ENCODE peak calls at places on chromosomes 12 and 14, in five cellular contexts. K is GM12865, E is hippocampal formation, L is NCI-H524, T is left kidney. G is an unnamed sample.

GRCh38 chr12:40820794-40821484 is 128.7 kb downstream of the CNTN1 start:
- DNase-seq in L (no peak), E (no peak), T (no peak), K (no peak), G (no peak)

GRCh38 chr12:31492599-31493196 is 98.2 kb downstream of the DENND5B start:
- DNase-seq in E (no peak), L (no peak), T (no peak), K (no peak), G (no peak)

GRCh38 chr12:56337753-56338221 is 897 bp upstream of the IL23A start:
- DNase-seq in E (no peak), L (no peak), T (no peak), K (no peak), G (no peak)

GRCh38 chr14:23104070-23104590 is 659 bp downstream of the CIROP start:
- DNase-seq in K (no peak), E (no peak), L (no peak), T (no peak), G (no peak)

GRCh38 chr12:107518868-107519267 is 166.7 kb upstream of the PWP1 start:
- DNase-seq in K (no peak), L (no peak), E (no peak), T (no peak), G (no peak)

GRCh38 chr12:107662431-107662830 is 23.2 kb upstream of the PWP1 start:
- DNase-seq in L (no peak), E (no peak), K (no peak), T (no peak), G (no peak)

GRCh38 chr14:92531151-92531873 is 17.7 kb downstream of the RIN3 start:
- DNase-seq in E (no peak), L (no peak), K (peak), T (no peak), G (no peak)

GRCh38 chr14:46063872-46064271 is 587.7 kb downstream of the RPL10L start:
- DNase-seq in E (no peak), K (no peak), T (peak), L (peak), G (no peak)

GRCh38 chr14:50242566-50243288 is 11.3 kb upstream of the SOS2 start:
- DNase-seq in L (no peak), E (no peak), T (no peak), K (no peak), G (no peak)

GRCh38 chr12:27901959-27902358 is 70.6 kb downstream of the PTHLH start:
- DNase-seq in E (no peak), L (no peak), K (no peak), T (no peak), G (no peak)

GRCh38 chr12:4809449-4810218 is 89.4 kb downstream of the GALNT8 start:
- DNase-seq in K (no peak), L (no peak), E (no peak), T (peak), G (no peak)

GRCh38 chr12:86838709-86839108 is 582.5 kb upstream of the MGAT4C start:
- DNase-seq in K (no peak), L (no peak), E (peak), T (peak), G (no peak)

GRCh38 chr14:99063620-99064225 is 208.3 kb downstream of the BCL11B start:
- DNase-seq in T (peak), L (no peak), K (no peak), E (no peak), G (no peak)

GRCh38 chr12:64080319-64081008 is 141.6 kb downstream of the KICS2 start:
- DNase-seq in E (no peak), T (peak), K (no peak), L (no peak), G (no peak)

GRCh38 chr12:3881208-3881980 is 8.2 kb upstream of the PARP11 start:
- DNase-seq in E (no peak), L (no peak), T (no peak), K (no peak), G (no peak)

GRCh38 chr12:52267266-52267665 is 7.2 kb upstream of the KRT86 start:
- DNase-seq in L (no peak), K (no peak), T (no peak), E (no peak), G (no peak)

GRCh38 chr14:106039400-106039799 is 513.0 kb downstream of the TMEM121 start:
- DNase-seq in L (no peak), E (no peak), T (no peak), K (peak), G (no peak)

GRCh38 chr14:98018626-98019025 is 1221.4 kb downstream of the VRK1 start:
- DNase-seq in L (no peak), E (no peak), K (no peak), T (no peak), G (no peak)

GRCh38 chr12:120563495-120563894 is 17.7 kb downstream of the POP5 start:
- DNase-seq in L (no peak), T (no peak), K (no peak), E (no peak), G (no peak)

GRCh38 chr12:31105668-31106067 is 32.0 kb downstream of the DDX11 start:
- DNase-seq in T (no peak), E (no peak), K (no peak), L (no peak), G (no peak)

GRCh38 chr12:12941450-12942350 is 10.3 kb downstream of the GPRC5D start:
- DNase-seq in E (no peak), L (peak), T (no peak), K (no peak), G (no peak)

G was measured in NCI-H2081.